ENCODE peak calls at places on chromosomes 2 and 18, in five cellular contexts. M is fibroblast of mammary gland, G is cardiac fibroblast, V is left ventricle myocardium inferior, F is coronary artery. S is an unnamed sample.

GRCh38 chr18:59272971-59273935 is at the start of gene RAX:
- DNase-seq in V (no peak), F (no peak), G (no peak), M (peak), S (no peak)

GRCh38 chr2:144548088-144548487 is 28.2 kb upstream of the ZEB2 start:
- DNase-seq in F (no peak), M (peak), G (no peak), V (no peak), S (no peak)

GRCh38 chr18:40670991-40671390 is 1284.0 kb upstream of the PIK3C3 start:
- DNase-seq in F (no peak), V (no peak), G (no peak), M (no peak), S (no peak)

GRCh38 chr2:112026509-112026908 is 28.6 kb upstream of the TMEM87B start:
- DNase-seq in G (no peak), F (no peak), V (no peak), M (no peak), S (no peak)

GRCh38 chr2:37189452-37190153 is 1.1 kb upstream of the SULT6B1 start:
- DNase-seq in V (no peak), F (no peak), M (peak), G (peak), S (no peak)

GRCh38 chr2:223044092-223044836 is 7.7 kb upstream of the KCNE4 start:
- DNase-seq in M (no peak), G (no peak), F (no peak), V (no peak), S (no peak)

GRCh38 chr2:173205375-173205774 is 129.7 kb downstream of the MAP3K20 start:
- DNase-seq in G (peak), V (peak), M (peak), F (peak), S (no peak)

GRCh38 chr2:158586491-158586890 is 129.7 kb downstream of the PKP4 start:
- DNase-seq in G (peak), F (no peak), M (peak), V (no peak), S (no peak)

GRCh38 chr18:68520406-68521075 is 194.4 kb downstream of the TMX3 start:
- DNase-seq in M (peak), F (no peak), V (no peak), G (no peak), S (no peak)

GRCh38 chr2:1539441-1539840 is 126.2 kb downstream of the TPO start:
- DNase-seq in G (no peak), M (no peak), F (no peak), V (no peak), S (no peak)

GRCh38 chr2:36609507-36609906 is 11.5 kb upstream of the FEZ2 start:
- DNase-seq in G (no peak), F (no peak), M (no peak), V (no peak), S (no peak)

GRCh38 chr2:157523270-157524059 is 79.6 kb upstream of the CYTIP start:
- DNase-seq in M (no peak), F (no peak), V (no peak), G (no peak), S (no peak)

GRCh38 chr2:233358864-233359386 is 4.6 kb downstream of the DGKD start:
- DNase-seq in G (no peak), V (no peak), M (no peak), F (no peak), S (no peak)

GRCh38 chr18:35775887-35776286 is 194.3 kb downstream of the GALNT1 start:
- DNase-seq in M (peak), G (no peak), V (no peak), F (no peak), S (peak)

GRCh38 chr2:32611366-32611765 is 16.5 kb upstream of the TTC27 start:
- DNase-seq in F (no peak), M (no peak), G (no peak), V (no peak), S (no peak)

GRCh38 chr18:79750980-79751571 is 46.7 kb upstream of the KCNG2 start:
- DNase-seq in V (no peak), G (no peak), F (no peak), M (no peak), S (no peak)

GRCh38 chr2:226137201-226137811 is 662.3 kb downstream of the IRS1 start:
- DNase-seq in G (no peak), V (no peak), M (peak), F (no peak), S (no peak)

GRCh38 chr2:14903709-14904374 is 271.3 kb downstream of the LRATD1 start:
- DNase-seq in V (no peak), M (peak), F (no peak), G (no peak), S (peak)

GRCh38 chr2:19580830-19581229 is 222.4 kb upstream of the OSR1 start:
- DNase-seq in M (peak), V (peak), F (no peak), G (peak), S (no peak)

GRCh38 chr2:44638649-44639048 is 276.9 kb downstream of the CAMKMT start:
- DNase-seq in M (no peak), G (no peak), F (no peak), V (peak), S (no peak)

GRCh38 chr2:134181219-134181618 is 72.7 kb upstream of the MGAT5 start:
- DNase-seq in V (no peak), F (no peak), G (no peak), M (no peak), S (peak)

GRCh38 chr2:223887127-223887526 is 49.7 kb upstream of the AP1S3 start:
- DNase-seq in M (no peak), F (no peak), V (no peak), G (no peak), S (no peak)

GRCh38 chr2:139529045-139529444 is 748.9 kb upstream of the NXPH2 start:
- DNase-seq in F (no peak), G (no peak), V (no peak), M (no peak), S (no peak)

GRCh38 chr2:133952896-133953295 is 301.0 kb upstream of the MGAT5 start:
- DNase-seq in F (no peak), M (no peak), G (no peak), V (no peak), S (peak)

GRCh38 chr2:218341381-218341780 is 15.3 kb upstream of the CATIP start:
- DNase-seq in M (no peak), G (no peak), F (no peak), V (no peak), S (no peak)

GRCh38 chr2:182113334-182113733 is 127.7 kb downstream of the PPP1R1C start:
- DNase-seq in M (no peak), F (no peak), G (no peak), V (no peak), S (no peak)

GRCh38 chr2:8548065-8548870 is 133.6 kb upstream of the ID2 start:
- DNase-seq in F (peak), V (peak), G (no peak), M (no peak), S (no peak)

GRCh38 chr2:73020657-73021370 is 50.7 kb downstream of the SFXN5 start:
- DNase-seq in V (no peak), F (peak), G (peak), M (peak), S (no peak)

GRCh38 chr2:205593891-205594290 is 88.4 kb upstream of the NRP2 start:
- DNase-seq in F (no peak), G (peak), V (peak), M (peak), S (no peak)

GRCh38 chr2:121165038-121165542 is 119.9 kb downstream of the TFCP2L1 start:
- DNase-seq in F (peak), G (no peak), M (no peak), V (no peak), S (no peak)

GRCh38 chr18:76953186-76953982 is 131.0 kb downstream of the ZNF236 start:
- DNase-seq in G (peak), M (no peak), V (peak), F (no peak), S (no peak)

GRCh38 chr2:43060435-43061016 is 165.9 kb downstream of the ZFP36L2 start:
- DNase-seq in G (no peak), V (no peak), M (no peak), F (no peak), S (no peak)

GRCh38 chr2:168096158-168096557 is 151.2 kb downstream of the STK39 start:
- DNase-seq in F (no peak), G (no peak), V (no peak), M (no peak), S (no peak)

GRCh38 chr2:100767224-100767653 is 52.7 kb upstream of the NPAS2 start:
- DNase-seq in M (peak), V (no peak), G (peak), F (no peak), S (no peak)

GRCh38 chr2:121707920-121708361 is 28.7 kb downstream of the NIFK start:
- DNase-seq in G (no peak), F (no peak), V (no peak), M (no peak), S (no peak)

GRCh38 chr2:39696072-39696471 is 30.4 kb downstream of the TMEM178A start:
- DNase-seq in G (peak), F (no peak), M (peak), V (no peak), S (no peak)

GRCh38 chr18:21656402-21656801 is 44.3 kb downstream of the SNRPD1 start:
- DNase-seq in M (peak), G (peak), F (no peak), V (no peak), S (no peak)

GRCh38 chr2:148194882-148195281 is 174.0 kb downstream of the MBD5 start:
- DNase-seq in V (no peak), G (no peak), F (no peak), M (no peak), S (no peak)

GRCh38 chr2:122531803-122532344 is 776.4 kb downstream of the TSN start:
- DNase-seq in M (no peak), V (no peak), G (peak), F (no peak), S (no peak)

GRCh38 chr2:220674033-220674432 is 898.1 kb downstream of the EPHA4 start:
- DNase-seq in M (no peak), V (no peak), G (no peak), F (no peak), S (peak)
- TF ChIP-seq CTCF in M (peak), V (no peak), G (no peak), F (no peak), S (peak)

GRCh38 chr2:24333019-24333540 is 27.3 kb downstream of the ITSN2 start:
- DNase-seq in G (no peak), F (no peak), M (peak), V (no peak), S (no peak)

GRCh38 chr2:24334245-24334633 is 26.1 kb downstream of the ITSN2 start:
- DNase-seq in F (no peak), M (peak), V (no peak), G (peak), S (no peak)

GRCh38 chr2:24330161-24330560 is 30.2 kb downstream of the ITSN2 start:
- DNase-seq in F (no peak), G (no peak), M (no peak), V (no peak), S (peak)

GRCh38 chr2:24327988-24328387 is 32.3 kb downstream of the ITSN2 start:
- DNase-seq in G (no peak), M (no peak), F (no peak), V (no peak), S (no peak)

DNA sequence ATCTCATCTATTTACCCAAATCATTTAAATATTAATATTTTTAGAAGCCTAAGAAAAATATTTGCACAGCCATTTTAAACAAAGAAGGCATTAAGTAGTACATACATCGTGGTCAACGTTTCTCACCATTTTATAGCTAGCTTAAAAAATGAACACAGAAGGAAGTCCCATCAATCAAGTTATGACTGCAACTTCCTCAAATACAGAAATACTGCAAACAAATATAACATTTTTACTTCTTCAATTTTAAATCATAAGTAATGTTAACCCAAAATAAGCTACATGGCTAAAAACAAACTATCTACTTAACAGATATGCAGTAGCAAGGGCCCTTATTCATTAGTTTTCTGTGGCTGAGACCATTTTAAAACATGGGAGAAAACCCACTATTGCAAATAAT is 30.6 kb downstream of the ITSN2 start:
- DNase-seq in F (no peak), M (no peak), V (no peak), G (no peak), S (peak)
- H3K4me3 ChIP-seq in F (no peak), M (no peak), V (no peak), G (no peak), S (peak)

DNA sequence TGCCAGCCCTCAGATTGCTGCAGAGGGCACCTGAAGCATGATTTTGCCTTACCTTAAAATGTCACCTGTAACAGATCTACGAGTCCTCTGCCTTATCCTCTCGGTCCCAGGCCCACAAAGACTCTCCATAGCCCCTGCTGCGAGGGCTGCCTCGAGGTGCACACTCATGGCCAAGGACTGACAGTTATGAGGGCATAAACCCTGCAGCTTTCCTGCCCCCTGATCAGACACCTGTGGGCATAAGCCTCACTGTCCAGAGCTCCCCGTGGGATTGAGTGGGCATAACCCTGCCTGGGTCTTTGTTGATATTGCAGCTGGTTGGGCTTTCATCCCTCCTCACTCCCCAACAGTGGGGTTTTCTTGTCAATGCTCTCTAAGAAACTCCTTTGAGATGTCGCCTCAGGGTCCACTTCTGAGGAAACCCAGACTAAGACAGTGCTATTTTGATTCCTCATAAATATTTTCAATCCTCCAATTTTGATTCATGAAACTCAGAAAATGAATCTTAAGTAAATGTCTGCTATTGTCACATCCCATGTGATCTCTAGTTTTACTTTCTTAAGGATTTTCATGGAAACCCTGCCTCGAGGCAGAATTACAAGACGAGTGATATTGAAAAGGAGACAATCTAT is 108.5 kb upstream of the NCK2 start:
- DNase-seq in V (no peak), M (no peak), F (no peak), G (no peak), S (no peak)
- TF ChIP-seq CTCF in V (no peak), M (no peak), F (no peak), G (no peak), S (no peak)

GRCh38 chr18:3264362-3264761 is 2.4 kb downstream of the MYL12B start:
- DNase-seq in G (no peak), M (peak), V (no peak), F (no peak), S (no peak)
- H3K4me3 ChIP-seq in G (peak), M (no peak), V (peak), F (peak), S (no peak)

GRCh38 chr2:177108890-177109289 is 103.7 kb upstream of the HNRNPA3 start:
- DNase-seq in G (no peak), V (no peak), M (no peak), F (no peak), S (no peak)

GRCh38 chr2:177101930-177102329 is 110.7 kb upstream of the HNRNPA3 start:
- DNase-seq in G (no peak), M (no peak), F (no peak), V (no peak), S (no peak)

GRCh38 chr2:177106212-177106611 is 106.4 kb upstream of the HNRNPA3 start:
- DNase-seq in V (no peak), G (no peak), F (no peak), M (no peak), S (peak)
- TF ChIP-seq CTCF in V (no peak), G (no peak), F (no peak), M (peak), S (peak)

S was measured in GM12865.